ENCODE peak calls at places on chromosomes 4 and X, in six cellular contexts. One of them, this sample, is unnamed.

GRCh38 chrX:155216940-155217450 is 735 bp downstream of the VBP1 start:
- DNase-seq in H9: no peak
- DNase-seq in neuronal stem cell: peak
- DNase-seq in mesenchymal stem cell: no peak
- DNase-seq in IMR-90: peak
- DNase-seq in H1: no peak
- DNase-seq in this sample: no peak

GRCh38 chr4:118772149-118773081 is 63.5 kb downstream of the SEC24D start:
- DNase-seq in H1: no peak
- DNase-seq in neuronal stem cell: peak
- DNase-seq in IMR-90: peak
- DNase-seq in mesenchymal stem cell: peak
- DNase-seq in H9: no peak
- DNase-seq in this sample: peak

GRCh38 chrX:52870041-52870440 is 2.2 kb upstream of the XAGE3 start:
- DNase-seq in IMR-90: no peak
- DNase-seq in H1: no peak
- DNase-seq in H9: no peak
- DNase-seq in neuronal stem cell: no peak
- DNase-seq in mesenchymal stem cell: no peak
- DNase-seq in this sample: no peak

GRCh38 chr4:157075811-157076577 is at the start of gene GLRB:
- DNase-seq in H1: peak
- DNase-seq in H9: peak
- DNase-seq in mesenchymal stem cell: peak
- DNase-seq in IMR-90: peak
- DNase-seq in neuronal stem cell: peak
- DNase-seq in this sample: peak

GRCh38 chr4:40003986-40004385 is 26.3 kb upstream of the PDS5A start:
- DNase-seq in mesenchymal stem cell: peak
- DNase-seq in H9: no peak
- DNase-seq in IMR-90: peak
- DNase-seq in H1: no peak
- DNase-seq in neuronal stem cell: no peak
- DNase-seq in this sample: no peak

GRCh38 chr4:15455290-15455689 is 14.4 kb upstream of the CC2D2A start:
- DNase-seq in IMR-90: peak
- DNase-seq in H9: no peak
- DNase-seq in neuronal stem cell: no peak
- DNase-seq in H1: no peak
- DNase-seq in mesenchymal stem cell: peak
- DNase-seq in this sample: no peak

GRCh38 chr4:178070155-178070554 is 627.9 kb upstream of the AGA start:
- DNase-seq in IMR-90: no peak
- DNase-seq in neuronal stem cell: no peak
- DNase-seq in mesenchymal stem cell: no peak
- DNase-seq in H9: no peak
- DNase-seq in H1: no peak
- DNase-seq in this sample: no peak

GRCh38 chr4:54063224-54063623 is 1.2 kb downstream of the CHIC2 start:
- DNase-seq in neuronal stem cell: no peak
- DNase-seq in H9: no peak
- DNase-seq in H1: no peak
- DNase-seq in mesenchymal stem cell: peak
- DNase-seq in IMR-90: peak
- DNase-seq in this sample: no peak

GRCh38 chrX:119105826-119106225 is 21.8 kb downstream of the KIAA1210 start:
- DNase-seq in mesenchymal stem cell: peak
- DNase-seq in neuronal stem cell: no peak
- DNase-seq in H9: no peak
- DNase-seq in IMR-90: peak
- DNase-seq in H1: no peak
- DNase-seq in this sample: no peak

GRCh38 chrX:31609130-31609529 is 537.3 kb upstream of the FTHL17 start:
- DNase-seq in IMR-90: peak
- DNase-seq in H9: no peak
- DNase-seq in H1: no peak
- DNase-seq in neuronal stem cell: no peak
- DNase-seq in mesenchymal stem cell: peak
- DNase-seq in this sample: no peak

GRCh38 chrX:39758791-39759525 is 338.8 kb downstream of the BCOR start:
- DNase-seq in H9: no peak
- DNase-seq in IMR-90: no peak
- DNase-seq in neuronal stem cell: no peak
- DNase-seq in mesenchymal stem cell: no peak
- DNase-seq in H1: no peak
- DNase-seq in this sample: no peak
- H3K27ac ChIP-seq in H9: no peak
- H3K27ac ChIP-seq in IMR-90: peak
- H3K27ac ChIP-seq in neuronal stem cell: no peak
- H3K27ac ChIP-seq in mesenchymal stem cell: peak
- H3K27ac ChIP-seq in H1: no peak
- H3K27ac ChIP-seq in this sample: no peak

GRCh38 chr4:7156273-7157139 is 35.8 kb upstream of the SORCS2 start:
- DNase-seq in IMR-90: peak
- DNase-seq in mesenchymal stem cell: peak
- DNase-seq in H9: peak
- DNase-seq in H1: peak
- DNase-seq in neuronal stem cell: peak
- DNase-seq in this sample: peak
- H2BK15ac ChIP-seq in IMR-90: no peak
- H2BK15ac ChIP-seq in mesenchymal stem cell: no peak
- H2BK15ac ChIP-seq in H9: no peak
- H2BK15ac ChIP-seq in H1: no peak
- H2BK15ac ChIP-seq in neuronal stem cell: no peak
- H2BK15ac ChIP-seq in this sample: no peak

GRCh38 chr4:152591361-152591760 is 55.5 kb upstream of the FBXW7 start:
- DNase-seq in neuronal stem cell: peak
- DNase-seq in IMR-90: peak
- DNase-seq in mesenchymal stem cell: peak
- DNase-seq in H1: peak
- DNase-seq in H9: peak
- DNase-seq in this sample: peak
- H3K4me2 ChIP-seq in neuronal stem cell: peak
- H3K4me2 ChIP-seq in IMR-90: peak
- H3K4me2 ChIP-seq in mesenchymal stem cell: peak
- H3K4me2 ChIP-seq in H1: peak
- H3K4me2 ChIP-seq in H9: peak
- H3K4me2 ChIP-seq in this sample: peak

GRCh38 chr4:83251074-83251835 is 33.3 kb downstream of the COQ2 start:
- DNase-seq in H1: no peak
- DNase-seq in neuronal stem cell: no peak
- DNase-seq in IMR-90: no peak
- DNase-seq in H9: no peak
- DNase-seq in mesenchymal stem cell: no peak
- DNase-seq in this sample: no peak

GRCh38 chr4:83252782-83253405 is 31.7 kb downstream of the COQ2 start:
- DNase-seq in H9: peak
- DNase-seq in IMR-90: peak
- DNase-seq in H1: peak
- DNase-seq in neuronal stem cell: peak
- DNase-seq in mesenchymal stem cell: peak
- DNase-seq in this sample: peak

GRCh38 chr4:83250666-83251065 is 33.9 kb downstream of the COQ2 start:
- DNase-seq in H9: no peak
- DNase-seq in IMR-90: no peak
- DNase-seq in neuronal stem cell: no peak
- DNase-seq in H1: no peak
- DNase-seq in mesenchymal stem cell: peak
- DNase-seq in this sample: peak

GRCh38 chr4:83247415-83248357 is 36.9 kb downstream of the COQ2 start:
- DNase-seq in H9: no peak
- DNase-seq in IMR-90: no peak
- DNase-seq in H1: no peak
- DNase-seq in mesenchymal stem cell: no peak
- DNase-seq in neuronal stem cell: no peak
- DNase-seq in this sample: no peak

GRCh38 chr4:83248486-83248885 is 36.1 kb downstream of the COQ2 start:
- DNase-seq in neuronal stem cell: no peak
- DNase-seq in IMR-90: peak
- DNase-seq in H1: no peak
- DNase-seq in mesenchymal stem cell: no peak
- DNase-seq in H9: no peak
- DNase-seq in this sample: peak
- H3K27ac ChIP-seq in neuronal stem cell: no peak
- H3K27ac ChIP-seq in IMR-90: no peak
- H3K27ac ChIP-seq in H1: no peak
- H3K27ac ChIP-seq in mesenchymal stem cell: no peak
- H3K27ac ChIP-seq in H9: no peak
- H3K27ac ChIP-seq in this sample: no peak

GRCh38 chr4:76078033-76078613 is 3.6 kb downstream of the ART3 start:
- DNase-seq in H9: no peak
- DNase-seq in H1: no peak
- DNase-seq in IMR-90: no peak
- DNase-seq in mesenchymal stem cell: no peak
- DNase-seq in neuronal stem cell: no peak
- DNase-seq in this sample: no peak
- H2BK15ac ChIP-seq in H9: no peak
- H2BK15ac ChIP-seq in H1: no peak
- H2BK15ac ChIP-seq in IMR-90: no peak
- H2BK15ac ChIP-seq in mesenchymal stem cell: no peak
- H2BK15ac ChIP-seq in neuronal stem cell: no peak
- H2BK15ac ChIP-seq in this sample: no peak

GRCh38 chr4:17218801-17219200 is 293.1 kb downstream of the QDPR start:
- DNase-seq in IMR-90: no peak
- DNase-seq in neuronal stem cell: no peak
- DNase-seq in H9: no peak
- DNase-seq in mesenchymal stem cell: no peak
- DNase-seq in H1: no peak
- DNase-seq in this sample: no peak
- H3K4me2 ChIP-seq in IMR-90: no peak
- H3K4me2 ChIP-seq in neuronal stem cell: no peak
- H3K4me2 ChIP-seq in H9: no peak
- H3K4me2 ChIP-seq in mesenchymal stem cell: no peak
- H3K4me2 ChIP-seq in H1: no peak
- H3K4me2 ChIP-seq in this sample: no peak

GRCh38 chr4:140333523-140333922 is 39.9 kb upstream of the SCOC start:
- DNase-seq in H1: no peak
- DNase-seq in neuronal stem cell: no peak
- DNase-seq in H9: no peak
- DNase-seq in mesenchymal stem cell: no peak
- DNase-seq in IMR-90: no peak
- DNase-seq in this sample: no peak
- H3K27ac ChIP-seq in H1: no peak
- H3K27ac ChIP-seq in neuronal stem cell: no peak
- H3K27ac ChIP-seq in H9: no peak
- H3K27ac ChIP-seq in mesenchymal stem cell: no peak
- H3K27ac ChIP-seq in IMR-90: no peak
- H3K27ac ChIP-seq in this sample: no peak